ENCODE peak calls at places on chromosomes 4 and X, in eight cellular contexts. C is brain microvascular endothelial cell, U is NCI-H524, H is COR-L47, B is fibroblast of mammary gland, R is T-helper 9 cell, F is nephron progenitor cell, V is astrocyte of the hippocampus. D is an unnamed sample.

GRCh38 chrX:129523076-129524055 is at the start of gene SMARCA1:
- DNase-seq in C (peak; percentile 37), U (peak; percentile 72), H (peak; percentile 56), B (peak; percentile 44), R (peak; percentile 1), F (peak; percentile 73), V (peak; percentile 75), D (peak; percentile 80)

GRCh38 chr4:66691101-66691500 is 854.2 kb downstream of the CENPC start:
- DNase-seq in C (no peak), U (no peak), H (no peak), B (no peak), R (no peak), F (no peak), V (no peak), D (no peak)

GRCh38 chr4:109462802-109463201 is 29.2 kb downstream of the SEC24B start:
- DNase-seq in C (no peak), U (peak; percentile 0), H (no peak), B (peak; percentile 59), R (no peak), F (no peak), V (no peak), D (no peak)

GRCh38 chr4:38529189-38530115 is 134.5 kb upstream of the KLF3 start:
- DNase-seq in C (no peak), U (no peak), H (peak; percentile 84), B (no peak), R (peak; percentile 19), F (no peak), V (no peak), D (no peak)

GRCh38 chr4:112511294-112512118 is 4.5 kb downstream of the NEUROG2 start:
- DNase-seq in C (no peak), U (no peak), H (no peak), B (no peak), R (no peak), F (peak; percentile 33), V (no peak), D (no peak)

GRCh38 chr4:110675406-110675805 is 52.5 kb upstream of the PITX2 start:
- DNase-seq in C (no peak), U (no peak), H (no peak), B (no peak), R (no peak), F (no peak), V (no peak), D (no peak)

GRCh38 chr4:43423276-43423675 is 530.8 kb downstream of the GRXCR1 start:
- DNase-seq in C (no peak), U (no peak), H (no peak), B (peak; percentile 19), R (no peak), F (no peak), V (no peak), D (no peak)

GRCh38 chr4:8050555-8051206 is 107.9 kb downstream of the ABLIM2 start:
- DNase-seq in C (peak; percentile 19), U (peak; percentile 69), H (peak; percentile 93), B (peak; percentile 20), R (no peak), F (peak; percentile 49), V (peak; percentile 81), D (no peak)

GRCh38 chr4:74671074-74671698 is 123.1 kb downstream of the BTC start:
- DNase-seq in C (peak; percentile 76), U (peak; percentile 42), H (peak; percentile 79), B (peak; percentile 86), R (peak; percentile 0), F (peak; percentile 50), V (peak; percentile 77), D (peak; percentile 61)

GRCh38 chrX:153973127-153974002 is 811 bp downstream of the TMEM187 start:
- DNase-seq in C (no peak), U (no peak), H (peak; percentile 73), B (peak; percentile 26), R (no peak), F (no peak), V (no peak), D (no peak)

GRCh38 chrX:71098951-71099506 is 3.4 kb downstream of the FOXO4 start:
- DNase-seq in C (no peak), U (no peak), H (no peak), B (no peak), R (no peak), F (no peak), V (no peak), D (no peak)

GRCh38 chr4:95050980-95051688 is 293.4 kb downstream of the BMPR1B start:
- DNase-seq in C (no peak), U (no peak), H (no peak), B (no peak), R (no peak), F (peak; percentile 31), V (no peak), D (no peak)

GRCh38 chrX:146863566-146863965 is 49.0 kb upstream of the CXorf51A start:
- DNase-seq in C (peak; percentile 1), U (no peak), H (no peak), B (peak; percentile 36), R (no peak), F (no peak), V (no peak), D (no peak)

GRCh38 chr4:162163892-162164759 is at the start of gene FSTL5:
- DNase-seq in C (peak; percentile 74), U (peak; percentile 75), H (peak; percentile 36), B (peak; percentile 12), R (no peak), F (peak; percentile 95), V (peak; percentile 92), D (peak; percentile 89)

GRCh38 chr4:134276476-134276875 is 74.9 kb upstream of the PABPC4L start:
- DNase-seq in C (no peak), U (no peak), H (no peak), B (no peak), R (no peak), F (no peak), V (no peak), D (no peak)

GRCh38 chrX:108516184-108516583 is 76.5 kb downstream of the COL4A5 start:
- DNase-seq in C (peak; percentile 27), U (no peak), H (no peak), B (peak; percentile 1), R (no peak), F (no peak), V (peak; percentile 70), D (no peak)

GRCh38 chr4:52407545-52407944 is 251.6 kb downstream of the USP46 start:
- DNase-seq in C (no peak), U (peak; percentile 51), H (no peak), B (peak; percentile 2), R (no peak), F (no peak), V (peak; percentile 1), D (no peak)

GRCh38 chr4:2648159-2648814 is 107.8 kb downstream of the TNIP2 start:
- DNase-seq in C (no peak), U (no peak), H (no peak), B (no peak), R (no peak), F (no peak), V (no peak), D (no peak)

GRCh38 chr4:54320826-54321320 is 91.8 kb downstream of the PDGFRA start:
- DNase-seq in C (no peak), U (peak; percentile 9), H (no peak), B (no peak), R (no peak), F (no peak), V (no peak), D (no peak)

GRCh38 chrX:136227948-136228584 is 23.1 kb downstream of the MAP7D3 start:
- DNase-seq in C (no peak), U (no peak), H (no peak), B (peak; percentile 39), R (no peak), F (no peak), V (no peak), D (no peak)

GRCh38 chr4:128517096-128517738 is 229.6 kb upstream of the PGRMC2 start:
- DNase-seq in C (no peak), U (peak; percentile 43), H (no peak), B (peak; percentile 88), R (no peak), F (no peak), V (no peak), D (no peak)

GRCh38 chrX:12919620-12920019 is 13.2 kb downstream of the TLR8 start:
- DNase-seq in C (no peak), U (no peak), H (no peak), B (no peak), R (no peak), F (no peak), V (no peak), D (no peak)

GRCh38 chrX:41922694-41923171 is 621 bp downstream of the CASK start:
- DNase-seq in C (no peak), U (peak; percentile 52), H (peak; percentile 6), B (no peak), R (peak; percentile 16), F (peak; percentile 55), V (peak; percentile 50), D (peak; percentile 52)

GRCh38 chr4:168856312-168856711 is 153.7 kb downstream of the CBR4 start:
- DNase-seq in C (peak; percentile 94), U (no peak), H (no peak), B (peak; percentile 90), R (no peak), F (no peak), V (peak; percentile 85), D (no peak)

GRCh38 chr4:116599859-116600258 is 485.5 kb downstream of the TRAM1L1 start:
- DNase-seq in C (no peak), U (no peak), H (no peak), B (no peak), R (no peak), F (peak; percentile 13), V (no peak), D (no peak)

GRCh38 chrX:70470850-70471289 is 26.2 kb downstream of the DLG3 start:
- DNase-seq in C (no peak), U (no peak), H (no peak), B (peak; percentile 59), R (no peak), F (no peak), V (peak; percentile 72), D (no peak)

GRCh38 chr4:175823015-175823741 is 11.1 kb upstream of the GPM6A start:
- DNase-seq in C (no peak), U (no peak), H (no peak), B (no peak), R (no peak), F (no peak), V (no peak), D (no peak)

GRCh38 chr4:78864405-78865024 is 74.7 kb downstream of the PAQR3 start:
- DNase-seq in C (peak; percentile 71), U (peak; percentile 70), H (peak; percentile 73), B (peak; percentile 90), R (no peak), F (peak; percentile 23), V (peak; percentile 85), D (peak; percentile 40)

GRCh38 chr4:10963958-10964705 is 279.6 kb upstream of the CLNK start:
- DNase-seq in C (no peak), U (no peak), H (peak; percentile 52), B (no peak), R (no peak), F (no peak), V (peak; percentile 46), D (no peak)

GRCh38 chrX:20397587-20397986 is 130.9 kb upstream of the RPS6KA3 start:
- DNase-seq in C (no peak), U (no peak), H (no peak), B (no peak), R (no peak), F (no peak), V (no peak), D (no peak)

GRCh38 chrX:41265615-41266014 is 68.3 kb upstream of the DDX3X start:
- DNase-seq in C (peak; percentile 53), U (no peak), H (no peak), B (peak; percentile 86), R (peak; percentile 8), F (no peak), V (peak; percentile 49), D (no peak)

GRCh38 chrX:38987135-38987780 is 186.0 kb downstream of the MID1IP1 start:
- DNase-seq in C (no peak), U (peak; percentile 96), H (no peak), B (peak; percentile 12), R (no peak), F (peak; percentile 7), V (no peak), D (no peak)

GRCh38 chrX:110145854-110146253 is 142.9 kb downstream of the TMEM164 start:
- DNase-seq in C (peak; percentile 36), U (peak; percentile 27), H (no peak), B (peak; percentile 54), R (no peak), F (peak; percentile 37), V (peak; percentile 42), D (no peak)

GRCh38 chr4:646460-646859 is 21.1 kb downstream of the PDE6B start:
- DNase-seq in C (no peak), U (peak; percentile 23), H (no peak), B (no peak), R (no peak), F (no peak), V (no peak), D (no peak)